ENCODE peak calls at places on chromosomes 1 and 21, in seven cellular contexts. T is HS-5, V is T follicular helper cell, Q is COR-L47, J is RWPE2, K is GM23248, C is AG08396. S is an unnamed sample.

GRCh38 chr1:228512852-228513243 is 25.7 kb downstream of the RNF187 start:
- DNase-seq in T (no peak), V (no peak), Q (no peak), J (no peak), K (no peak), C (no peak), S (no peak)

GRCh38 chr21:46116846-46117585 is 19.1 kb downstream of the COL6A2 start:
- DNase-seq in T (no peak), V (no peak), Q (no peak), J (peak; percentile 56), K (peak; percentile 70), C (no peak), S (no peak)

GRCh38 chr1:59750612-59751395 is 63.9 kb upstream of the HOOK1 start:
- DNase-seq in T (peak; percentile 53), V (no peak), Q (no peak), J (no peak), K (peak; percentile 96), C (peak; percentile 55), S (no peak)

GRCh38 chr1:150981177-150981804 is 801 bp upstream of the ANXA9 start:
- DNase-seq in T (no peak), V (no peak), Q (peak; percentile 93), J (no peak), K (peak; percentile 33), C (no peak), S (no peak)

GRCh38 chr1:69203166-69203565 is 364.6 kb upstream of the LRRC7 start:
- DNase-seq in T (no peak), V (no peak), Q (no peak), J (no peak), K (no peak), C (no peak), S (no peak)

GRCh38 chr1:10897981-10898728 is 101.7 kb upstream of the CASZ1 start:
- DNase-seq in T (no peak), V (no peak), Q (no peak), J (no peak), K (peak; percentile 63), C (no peak), S (no peak)

GRCh38 chr1:92096317-92096716 is 16.2 kb downstream of the BTBD8 start:
- DNase-seq in T (no peak), V (no peak), Q (no peak), J (no peak), K (peak; percentile 39), C (no peak), S (no peak)

GRCh38 chr1:31658721-31659120 is 14.0 kb upstream of the PEF1 start:
- DNase-seq in T (no peak), V (no peak), Q (no peak), J (no peak), K (no peak), C (no peak), S (no peak)

GRCh38 chr1:222911866-222912265 is 97.0 kb downstream of the DISP1 start:
- DNase-seq in T (no peak), V (no peak), Q (no peak), J (no peak), K (peak; percentile 60), C (no peak), S (no peak)

GRCh38 chr1:77438239-77438913 is 156.6 kb downstream of the AK5 start:
- DNase-seq in T (no peak), V (no peak), Q (no peak), J (no peak), K (peak; percentile 68), C (peak; percentile 23), S (no peak)

GRCh38 chr1:30538906-30539855 is 184.2 kb downstream of the MATN1 start:
- DNase-seq in T (no peak), V (no peak), Q (no peak), J (no peak), K (no peak), C (no peak), S (no peak)

GRCh38 chr1:244659694-244660093 is 6.8 kb downstream of the DESI2 start:
- DNase-seq in T (no peak), V (no peak), Q (no peak), J (no peak), K (no peak), C (no peak), S (no peak)

GRCh38 chr21:44574457-44575306 is 1.2 kb downstream of the KRTAP10-4 start:
- DNase-seq in T (no peak), V (no peak), Q (no peak), J (no peak), K (no peak), C (no peak), S (peak; percentile 18)

GRCh38 chr1:87501738-87502137 is 173.1 kb downstream of the LMO4 start:
- DNase-seq in T (no peak), V (no peak), Q (no peak), J (no peak), K (no peak), C (no peak), S (no peak)

GRCh38 chr21:35779690-35780570 is 280.4 kb downstream of the SETD4 start:
- DNase-seq in T (peak; percentile 76), V (no peak), Q (no peak), J (peak; percentile 79), K (peak; percentile 75), C (peak; percentile 60), S (no peak)

GRCh38 chr1:38558476-38559179 is 300.9 kb downstream of the RRAGC start:
- DNase-seq in T (no peak), V (no peak), Q (no peak), J (no peak), K (no peak), C (no peak), S (no peak)

GRCh38 chr1:182206628-182207239 is 145.2 kb upstream of the ZNF648 start:
- DNase-seq in T (no peak), V (no peak), Q (no peak), J (no peak), K (peak; percentile 46), C (peak; percentile 16), S (no peak)

GRCh38 chr1:201543871-201544521 is 5.1 kb downstream of the NAV1 start:
- DNase-seq in T (no peak), V (no peak), Q (no peak), J (no peak), K (no peak), C (no peak), S (no peak)

GRCh38 chr1:79982218-79982617 is 975.7 kb upstream of the ADGRL4 start:
- DNase-seq in T (no peak), V (no peak), Q (no peak), J (no peak), K (peak; percentile 59), C (peak; percentile 21), S (no peak)

GRCh38 chr1:51086496-51087271 is 15.3 kb upstream of the C1orf185 start:
- DNase-seq in T (no peak), V (no peak), Q (no peak), J (no peak), K (no peak), C (no peak), S (no peak)

GRCh38 chr1:180150982-180151381 is 3.7 kb upstream of the QSOX1 start:
- DNase-seq in T (no peak), V (no peak), Q (no peak), J (no peak), K (peak; percentile 36), C (no peak), S (no peak)

GRCh38 chr1:152392909-152393308 is 21.2 kb downstream of the CRNN start:
- DNase-seq in T (no peak), V (peak; percentile 4), Q (no peak), J (no peak), K (no peak), C (no peak), S (no peak)

GRCh38 chr21:27219068-27219467 is 252.2 kb upstream of the ADAMTS5 start:
- DNase-seq in T (peak; percentile 54), V (no peak), Q (no peak), J (no peak), K (peak; percentile 92), C (peak; percentile 3), S (no peak)

GRCh38 chr1:98316286-98316685 is 345.2 kb upstream of the SNX7 start:
- DNase-seq in T (no peak), V (no peak), Q (no peak), J (no peak), K (peak; percentile 61), C (no peak), S (no peak)

GRCh38 chr1:246632584-246633168 is 66.4 kb downstream of the CNST start:
- DNase-seq in T (peak; percentile 88), V (no peak), Q (no peak), J (no peak), K (peak; percentile 86), C (peak; percentile 74), S (no peak)

GRCh38 chr1:38690790-38691189 is 168.8 kb downstream of the RRAGC start:
- DNase-seq in T (no peak), V (no peak), Q (no peak), J (no peak), K (peak; percentile 8), C (no peak), S (no peak)

GRCh38 chr1:24594328-24594598 is 38.4 kb downstream of the NCMAP start:
- DNase-seq in T (no peak), V (no peak), Q (no peak), J (no peak), K (peak; percentile 31), C (no peak), S (no peak)

GRCh38 chr1:51875836-51876235 is 2.7 kb downstream of the NRDC start:
- DNase-seq in T (no peak), V (no peak), Q (no peak), J (no peak), K (no peak), C (no peak), S (no peak)

GRCh38 chr1:93177991-93178390 is 2.2 kb downstream of the TMED5 start:
- DNase-seq in T (no peak), V (no peak), Q (no peak), J (no peak), K (peak; percentile 63), C (peak; percentile 9), S (no peak)

GRCh38 chr1:57620589-57620988 is 196.7 kb upstream of the DAB1 start:
- DNase-seq in T (no peak), V (no peak), Q (peak; percentile 22), J (no peak), K (no peak), C (no peak), S (peak; percentile 14)

GRCh38 chr1:198774418-198774817 is 135.6 kb downstream of the PTPRC start:
- DNase-seq in T (no peak), V (no peak), Q (no peak), J (no peak), K (no peak), C (no peak), S (no peak)

GRCh38 chr1:115411388-115412063 is 73.5 kb upstream of the NGF start:
- DNase-seq in T (no peak), V (no peak), Q (no peak), J (no peak), K (peak; percentile 78), C (no peak), S (no peak)

GRCh38 chr1:98001764-98002163 is 80.9 kb upstream of the DPYD start:
- DNase-seq in T (no peak), V (no peak), Q (no peak), J (no peak), K (peak; percentile 54), C (no peak), S (no peak)

GRCh38 chr1:116370186-116370585 is 2.9 kb upstream of the ATP1A1 start:
- DNase-seq in T (no peak), V (no peak), Q (no peak), J (no peak), K (no peak), C (no peak), S (no peak)

GRCh38 chr1:230208619-230209261 is 141.7 kb downstream of the GALNT2 start:
- DNase-seq in T (no peak), V (no peak), Q (no peak), J (no peak), K (no peak), C (no peak), S (no peak)

S was measured in NCI-H748 treated with DMSO at 0.1 percent for 48 hours.